ENCODE peak calls at places on chromosomes 3 and 15, in eight cellular contexts. K is neuronal stem cell, N is tibial artery, M is spleen, W is OCI-LY7, E is astrocyte, S is cardiac muscle cell, I is trophoblast cell. D is an unnamed sample.
A peak's percentile ranks its signal among the peaks of the same experiment; 100 is the strongest.

GRCh38 chr3:27722957-27723802 is 1.1 kb upstream of the EOMES start:
- DNase-seq in M (no peak), W (no peak), K (no peak), S (peak; percentile 12), E (no peak), I (no peak), N (no peak), D (no peak)

GRCh38 chr15:75107905-75108838 is 84.8 kb downstream of the PPCDC start:
- DNase-seq in M (peak; percentile 88), S (no peak), I (peak; percentile 89), W (no peak), E (peak; percentile 92), N (no peak), K (no peak), D (peak; percentile 87)

GRCh38 chr3:129399145-129399894 is 29.1 kb downstream of the EFCAB12 start:
- DNase-seq in W (peak; percentile 96), E (peak; percentile 97), S (peak; percentile 92), N (peak; percentile 78), K (peak; percentile 87), I (peak; percentile 89), M (peak; percentile 88), D (peak; percentile 96)

GRCh38 chr3:125045194-125045593 is 10.6 kb downstream of the HEG1 start:
- DNase-seq in S (no peak), E (no peak), M (no peak), N (no peak), K (no peak), W (no peak), I (no peak), D (no peak)

GRCh38 chr3:176286456-176287115 is 910.7 kb downstream of the TBL1XR1 start:
- DNase-seq in M (no peak), K (no peak), W (no peak), S (no peak), E (no peak), N (no peak), I (no peak), D (no peak)

GRCh38 chr3:168134931-168135330 is 39.2 kb upstream of the GOLIM4 start:
- DNase-seq in M (no peak), I (no peak), N (no peak), W (no peak), S (no peak), E (no peak), K (no peak), D (no peak)

GRCh38 chr3:15462451-15462850 is 35.1 kb downstream of the EAF1 start:
- DNase-seq in E (no peak), N (no peak), S (no peak), W (no peak), M (no peak), I (no peak), K (no peak), D (no peak)

GRCh38 chr15:74616996-74617395 is 1.4 kb downstream of the CLK3 start:
- DNase-seq in K (no peak), N (no peak), M (no peak), E (no peak), I (no peak), W (no peak), S (no peak), D (no peak)

GRCh38 chr3:146092230-146092629 is 68.8 kb downstream of the PLOD2 start:
- DNase-seq in E (peak; percentile 37), S (no peak), M (no peak), W (no peak), I (no peak), N (no peak), K (no peak), D (no peak)

GRCh38 chr15:89095073-89095472 is 6.8 kb downstream of the ABHD2 start:
- DNase-seq in N (no peak), K (no peak), S (no peak), W (no peak), E (no peak), I (no peak), M (no peak), D (no peak)

GRCh38 chr15:89093509-89093908 is 5.3 kb downstream of the ABHD2 start:
- DNase-seq in I (no peak), W (no peak), K (no peak), S (no peak), M (no peak), N (no peak), E (no peak), D (no peak)

GRCh38 chr15:89097313-89097712 is 9.1 kb downstream of the ABHD2 start:
- DNase-seq in I (no peak), E (no peak), S (no peak), N (no peak), M (no peak), K (no peak), W (no peak), D (no peak)

GRCh38 chr15:89096664-89097063 is 8.4 kb downstream of the ABHD2 start:
- DNase-seq in W (no peak), E (no peak), K (no peak), N (no peak), S (no peak), I (no peak), M (no peak), D (no peak)

GRCh38 chr15:89095556-89095955 is 7.3 kb downstream of the ABHD2 start:
- DNase-seq in S (no peak), N (no peak), K (no peak), M (no peak), W (no peak), I (no peak), E (no peak), D (no peak)
- H3K4me1 ChIP-seq in S (peaks cover 32% of the 10 kb centered on the region), N (peaks cover 4% of the 10 kb centered on the region), K (peaks cover 2% of the 10 kb centered on the region), M (peaks cover 14% of the 10 kb centered on the region), W (peaks cover 8% of the 10 kb centered on the region), I (no peaks in the 10 kb centered on the region), E (peaks cover 29% of the 10 kb centered on the region), D (peaks cover 9% of the 10 kb centered on the region)

GRCh38 chr15:77021088-77021481 is 26.2 kb downstream of the PSTPIP1 start:
- DNase-seq in W (peak; percentile 13), M (peak; percentile 61), K (no peak), S (peak; percentile 52), I (no peak), E (no peak), N (no peak), D (no peak)
- H3K4me1 ChIP-seq in W (peaks cover 18% of the 10 kb centered on the region), M (peaks cover 17% of the 10 kb centered on the region), K (peaks cover 1% of the 10 kb centered on the region), S (no peaks in the 10 kb centered on the region), I (peaks cover 6% of the 10 kb centered on the region), E (peaks cover 19% of the 10 kb centered on the region), N (no peaks in the 10 kb centered on the region), D (peaks cover 16% of the 10 kb centered on the region)

GRCh38 chr15:54119056-54119455 is 140.8 kb downstream of the UNC13C start:
- DNase-seq in S (no peak), I (peak; percentile 44), E (no peak), K (no peak), N (no peak), W (no peak), M (no peak), D (no peak)
- H3K4me1 ChIP-seq in S (no peaks in the 10 kb centered on the region), I (no peaks in the 10 kb centered on the region), E (no peaks in the 10 kb centered on the region), K (no peaks in the 10 kb centered on the region), N (no peaks in the 10 kb centered on the region), W (no peaks in the 10 kb centered on the region), M (no peaks in the 10 kb centered on the region), D (no peaks in the 10 kb centered on the region)

DNA sequence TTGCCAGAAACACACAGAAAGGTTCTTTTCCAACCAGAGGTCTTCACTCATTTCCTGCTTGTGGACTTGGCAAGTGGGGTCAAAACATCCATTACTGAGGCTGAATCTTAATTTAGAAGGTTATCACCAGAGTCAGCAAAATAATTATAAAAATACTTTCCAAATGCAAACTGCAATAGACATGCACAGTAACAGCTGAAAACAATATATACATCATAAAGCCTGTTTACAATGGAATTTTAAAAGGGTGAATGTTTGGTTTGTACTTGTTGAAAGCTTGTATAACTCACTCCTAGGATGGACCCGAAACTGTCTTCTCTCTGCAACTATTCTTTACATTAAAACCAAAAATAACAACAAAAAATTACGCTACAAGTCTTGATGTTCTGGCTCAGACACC is 625.5 kb upstream of the TBL1XR1 start:
- DNase-seq in I (no peak), M (no peak), W (no peak), S (no peak), K (no peak), N (no peak), E (no peak), D (no peak)
- H3K4me1 ChIP-seq in I (peaks cover 16% of the 10 kb centered on the region), M (peaks cover 3% of the 10 kb centered on the region), W (no peaks in the 10 kb centered on the region), S (no peaks in the 10 kb centered on the region), K (peaks cover 5% of the 10 kb centered on the region), N (no peaks in the 10 kb centered on the region), E (peaks cover 13% of the 10 kb centered on the region), D (no peaks in the 10 kb centered on the region)